ENCODE peak calls at places on chromosome 11, in eight cellular contexts. V, M, Q, X, D, H, U and B are unnamed samples.

GRCh38 chr11:123110397-123110796 is 48.5 kb upstream of the HSPA8 start:
- DNase-seq in M (no peak), Q (no peak), D (no peak), U (no peak), X (no peak), H (no peak), V (no peak), B (no peak)

GRCh38 chr11:57493507-57494503 is 21.7 kb downstream of the SLC43A1 start:
- DNase-seq in X (no peak), U (peak; percentile 73), D (peak; percentile 71), H (no peak), M (peak; percentile 68), Q (peak; percentile 39), V (peak; percentile 53), B (no peak)

GRCh38 chr11:129881570-129882170 is 13.7 kb downstream of the NFRKB start:
- DNase-seq in U (peak; percentile 47), H (peak; percentile 17), D (no peak), X (no peak), Q (peak; percentile 40), M (no peak), V (peak; percentile 18), B (no peak)

GRCh38 chr11:15101072-15101701 is 13.5 kb upstream of the INSC start:
- DNase-seq in X (peak; percentile 17), Q (peak; percentile 81), M (no peak), V (peak; percentile 70), U (peak; percentile 49), H (peak; percentile 83), D (peak; percentile 79), B (peak; percentile 24)

GRCh38 chr11:61728940-61729219 is 23.6 kb upstream of the MYRF start:
- DNase-seq in U (no peak), M (no peak), X (peak; percentile 81), D (no peak), Q (peak; percentile 24), H (peak; percentile 33), V (no peak), B (no peak)

GRCh38 chr11:101993172-101993571 is 54.1 kb upstream of the CFAP300 start:
- DNase-seq in U (no peak), Q (no peak), X (no peak), M (no peak), D (no peak), V (no peak), H (no peak), B (no peak)

GRCh38 chr11:561148-562003 is 606 bp downstream of the RASSF7 start:
- DNase-seq in M (no peak), D (no peak), X (no peak), V (no peak), Q (no peak), U (peak; percentile 33), H (no peak), B (no peak)

GRCh38 chr11:76661835-76662434 is 8.6 kb downstream of the LRRC32 start:
- DNase-seq in D (no peak), Q (no peak), X (no peak), H (no peak), V (no peak), M (no peak), U (no peak), B (no peak)

GRCh38 chr11:75195164-75195962 is 44.5 kb downstream of the SLCO2B1 start:
- DNase-seq in H (no peak), D (peak; percentile 90), X (no peak), U (no peak), M (no peak), V (peak; percentile 26), Q (peak; percentile 37), B (no peak)

GRCh38 chr11:87722756-87723599 is 452.3 kb downstream of the RAB38 start:
- DNase-seq in D (peak; percentile 53), H (peak; percentile 10), Q (peak; percentile 11), U (peak; percentile 5), M (no peak), X (no peak), V (peak; percentile 31), B (peak; percentile 5)

GRCh38 chr11:25163421-25163820 is 666.6 kb downstream of the LUZP2 start:
- DNase-seq in D (no peak), Q (peak; percentile 16), M (no peak), X (no peak), V (no peak), U (no peak), H (peak; percentile 66), B (no peak)

GRCh38 chr11:28566643-28567042 is 458.5 kb downstream of the METTL15 start:
- DNase-seq in U (no peak), X (peak; percentile 98), M (peak; percentile 88), V (peak; percentile 72), H (peak; percentile 96), Q (peak; percentile 97), D (peak; percentile 96), B (peak; percentile 87)

GRCh38 chr11:58433638-58434203 is 5.8 kb upstream of the OR5B2 start:
- DNase-seq in M (no peak), V (no peak), X (no peak), U (no peak), H (no peak), D (no peak), Q (no peak), B (no peak)

GRCh38 chr11:117818036-117818858 is 6.3 kb downstream of the FXYD2 start:
- DNase-seq in X (no peak), D (peak; percentile 74), V (no peak), H (peak; percentile 31), U (peak; percentile 22), M (no peak), Q (peak; percentile 53), B (no peak)

GRCh38 chr11:124672531-124673215 is 866 bp downstream of the SIAE start:
- DNase-seq in U (no peak), M (no peak), X (no peak), D (no peak), V (no peak), H (no peak), Q (no peak), B (no peak)

GRCh38 chr11:70400643-70401042 is 2.3 kb downstream of the CTTN start:
- DNase-seq in U (no peak), H (no peak), Q (no peak), V (no peak), X (no peak), D (no peak), M (no peak), B (no peak)

GRCh38 chr11:111694851-111695250 is 71.3 kb downstream of the PPP2R1B start:
- DNase-seq in D (peak; percentile 75), Q (peak; percentile 87), H (peak; percentile 99), M (no peak), V (no peak), X (no peak), U (no peak), B (peak; percentile 74)

GRCh38 chr11:12669930-12670329 is 4.3 kb upstream of the TEAD1 start:
- DNase-seq in V (no peak), D (no peak), U (no peak), X (no peak), H (peak; percentile 83), Q (peak; percentile 72), M (no peak), B (no peak)

GRCh38 chr11:69210660-69211035 is 54.9 kb downstream of the SMIM38 start:
- DNase-seq in H (no peak), M (no peak), V (no peak), X (no peak), U (no peak), Q (no peak), D (no peak), B (no peak)

GRCh38 chr11:1564535-1565172 is 7.4 kb downstream of the DUSP8 start:
- DNase-seq in U (no peak), Q (peak; percentile 72), M (no peak), H (peak; percentile 89), D (peak; percentile 97), X (no peak), V (peak; percentile 85), B (peak; percentile 32)

GRCh38 chr11:9858218-9858617 is 194.3 kb downstream of the SWAP70 start:
- DNase-seq in Q (no peak), M (no peak), H (peak; percentile 8), X (no peak), V (no peak), U (no peak), D (no peak), B (no peak)

GRCh38 chr11:45078236-45079074 is 68.0 kb upstream of the PRDM11 start:
- DNase-seq in H (peak; percentile 15), U (no peak), V (peak; percentile 83), D (no peak), Q (peak; percentile 49), X (no peak), M (no peak), B (no peak)

GRCh38 chr11:122271167-122271566 is 155.2 kb upstream of the BLID start:
- DNase-seq in D (no peak), U (no peak), Q (no peak), M (no peak), H (no peak), V (no peak), X (no peak), B (no peak)

DNA sequence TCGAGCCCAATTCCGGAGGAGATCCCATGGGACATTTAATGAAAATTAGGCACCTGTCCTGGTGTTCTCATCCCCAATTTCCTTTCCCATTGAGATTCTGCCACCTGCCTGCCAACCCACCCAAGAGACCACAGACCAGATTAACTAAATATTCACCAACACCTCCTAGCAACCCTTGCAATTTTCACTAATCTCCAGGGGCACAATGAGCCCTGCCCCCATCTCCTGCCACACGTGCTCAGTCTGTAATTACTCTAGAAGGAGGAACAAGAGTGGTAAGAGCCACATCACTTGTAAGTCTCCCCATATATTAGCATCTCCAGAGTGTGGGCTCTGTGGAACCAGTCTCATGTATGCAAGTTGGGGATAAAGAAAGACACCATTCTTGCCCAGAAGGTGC is 38.0 kb downstream of the IL18BP start:
- DNase-seq in Q (no peak), M (no peak), D (peak; percentile 31), X (no peak), V (no peak), U (no peak), H (no peak), B (no peak)
- H3K4me3 ChIP-seq in Q (no peak overlapping the region), M (no peak overlapping the region), D (no peak overlapping the region), X (no peak overlapping the region), V (no peak overlapping the region), U (peak overlapping the region; percentile 5), H (no peak overlapping the region), B (no peak overlapping the region)

GRCh38 chr11:6681505-6681904 is 1.6 kb downstream of the MRPL17 start:
- DNase-seq in M (no peak), H (no peak), Q (no peak), V (no peak), D (no peak), U (no peak), X (no peak), B (no peak)
- H3K4me3 ChIP-seq in M (no peak overlapping the region), H (no peak overlapping the region), Q (peak overlapping the region; percentile 96), V (no peak overlapping the region), D (no peak overlapping the region), U (peak overlapping the region; percentile 97), X (peak overlapping the region; percentile 97), B (peak overlapping the region; percentile 99)

GRCh38 chr11:64409707-64410395 is 50.9 kb downstream of the RPS6KA4 start:
- DNase-seq in H (peak; percentile 36), Q (no peak), D (no peak), U (no peak), X (peak; percentile 98), M (no peak), V (no peak), B (no peak)
- H3K4me3 ChIP-seq in H (no peak overlapping the region), Q (no peak overlapping the region), D (no peak overlapping the region), U (no peak overlapping the region), X (no peak overlapping the region), M (no peak overlapping the region), V (no peak overlapping the region), B (no peak overlapping the region)

DNA sequence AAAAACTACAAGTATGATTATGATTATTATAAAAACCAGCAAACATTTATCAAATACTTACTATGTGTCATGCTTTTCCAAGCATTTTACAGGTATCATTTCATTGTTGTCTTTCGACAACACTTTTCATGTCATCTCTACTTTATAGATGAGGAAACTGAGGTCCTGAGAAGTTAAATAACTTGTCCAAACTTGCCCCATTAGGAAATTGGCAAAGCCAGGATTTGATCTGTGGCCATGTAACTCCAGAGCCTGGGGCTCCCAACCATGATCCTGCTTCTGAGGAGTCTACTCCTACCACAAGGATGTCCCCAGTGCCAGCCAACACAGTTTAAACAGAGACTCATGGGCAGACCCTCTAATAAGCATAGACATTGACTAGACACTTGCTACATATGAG is 15.2 kb downstream of the EHF start:
- DNase-seq in Q (no peak), U (no peak), H (no peak), D (no peak), V (no peak), M (no peak), X (no peak), B (no peak)
- H3K4me3 ChIP-seq in Q (no peak overlapping the region), U (no peak overlapping the region), H (no peak overlapping the region), D (no peak overlapping the region), V (no peak overlapping the region), M (no peak overlapping the region), X (no peak overlapping the region), B (no peak overlapping the region)